ENCODE peak calls at places on chromosomes 1 and 21, in five cellular contexts. Y is neural progenitor cell, H is H1, S is fibroblast of lung, C is neuronal stem cell. I is an unnamed sample.

GRCh38 chr1:77407738-77408375 is 126.0 kb downstream of the AK5 start:
- DNase-seq in Y (no peak), H (no peak), S (no peak), C (no peak), I (no peak)

GRCh38 chr1:220283616-220284015 is 11.4 kb upstream of the RAB3GAP2 start:
- DNase-seq in Y (no peak), H (no peak), S (no peak), C (no peak), I (no peak)

GRCh38 chr21:33966324-33966949 is 50.8 kb upstream of the ATP5PO start:
- DNase-seq in Y (no peak), H (no peak), S (no peak), C (no peak), I (no peak)

GRCh38 chr1:225299624-225300023 is 128.2 kb downstream of the LBR start:
- DNase-seq in Y (no peak), H (no peak), S (no peak), C (no peak), I (no peak)

GRCh38 chr1:166903232-166903631 is 27.2 kb upstream of the TADA1 start:
- DNase-seq in Y (no peak), H (no peak), S (no peak), C (no peak), I (no peak)

GRCh38 chr1:81670286-81670685 is 130.4 kb upstream of the ADGRL2 start:
- DNase-seq in Y (no peak), H (no peak), S (peak), C (no peak), I (no peak)

GRCh38 chr1:246795094-246795671 is 71.0 kb downstream of the SCCPDH start:
- DNase-seq in Y (no peak), H (no peak), S (no peak), C (no peak), I (no peak)

GRCh38 chr1:97693601-97694000 is 227.2 kb downstream of the DPYD start:
- DNase-seq in Y (no peak), H (no peak), S (no peak), C (no peak), I (no peak)

GRCh38 chr1:40796939-40797667 is 13.5 kb downstream of the KCNQ4 start:
- DNase-seq in Y (no peak), H (no peak), S (no peak), C (no peak), I (no peak)

GRCh38 chr1:14648931-14649860 is 50.7 kb downstream of the KAZN start:
- DNase-seq in Y (no peak), H (no peak), S (no peak), C (no peak), I (no peak)

GRCh38 chr1:115412733-115413132 is 74.7 kb upstream of the NGF start:
- DNase-seq in Y (no peak), H (no peak), S (no peak), C (no peak), I (no peak)

GRCh38 chr1:154351363-154352068 is 26.2 kb downstream of the ATP8B2 start:
- DNase-seq in Y (no peak), H (no peak), S (no peak), C (no peak), I (no peak)

GRCh38 chr1:45543599-45544417 is 6.8 kb upstream of the AKR1A1 start:
- DNase-seq in Y (no peak), H (no peak), S (no peak), C (no peak), I (no peak)

GRCh38 chr21:37460196-37460595 is 93.6 kb downstream of the DYRK1A start:
- DNase-seq in Y (peak), H (no peak), S (no peak), C (peak), I (no peak)

GRCh38 chr1:179228783-179229213 is 679 bp downstream of the ABL2 start:
- DNase-seq in Y (peak), H (no peak), S (peak), C (peak), I (no peak)

GRCh38 chr1:88544166-88544565 is 139.9 kb upstream of the PKN2 start:
- DNase-seq in Y (no peak), H (no peak), S (peak), C (no peak), I (no peak)

GRCh38 chr1:17118268-17118667 is 983 bp downstream of the PADI2 start:
- DNase-seq in Y (no peak), H (no peak), S (no peak), C (no peak), I (no peak)

GRCh38 chr1:74197657-74198552 is at the start of the genes FPGT and LRRIQ3:
- DNase-seq in Y (peak), H (peak), S (peak), C (peak), I (peak)

GRCh38 chr21:25963186-25963585 is 207.4 kb downstream of the APP start:
- DNase-seq in Y (no peak), H (no peak), S (peak), C (no peak), I (no peak)

GRCh38 chr21:44736291-44737004 is 25.1 kb upstream of the TSPEAR start:
- DNase-seq in Y (no peak), H (no peak), S (no peak), C (no peak), I (no peak)

GRCh38 chr1:212234431-212235298 is 50.5 kb upstream of the PPP2R5A start:
- DNase-seq in Y (no peak), H (no peak), S (peak), C (no peak), I (no peak)

GRCh38 chr21:33434770-33435360 is 31.7 kb downstream of the IFNGR2 start:
- DNase-seq in Y (no peak), H (no peak), S (peak), C (no peak), I (no peak)

GRCh38 chr21:34790834-34791233 is 122.0 kb downstream of the CLIC6 start:
- DNase-seq in Y (no peak), H (no peak), S (no peak), C (no peak), I (no peak)

GRCh38 chr1:241542199-241542907 is 10.2 kb downstream of the KMO start:
- DNase-seq in Y (no peak), H (no peak), S (no peak), C (no peak), I (no peak)

GRCh38 chr1:37034301-37035013 is at the start of gene GRIK3:
- DNase-seq in Y (peak), H (no peak), S (no peak), C (no peak), I (no peak)

GRCh38 chr1:241918879-241919278 is 38.7 kb upstream of the BECN2 start:
- DNase-seq in Y (peak), H (no peak), S (peak), C (no peak), I (no peak)

GRCh38 chr1:46937270-46937669 is 4.0 kb downstream of the CYP4A11 start:
- DNase-seq in Y (no peak), H (no peak), S (no peak), C (no peak), I (no peak)

GRCh38 chr1:233327938-233328660 is 575 bp downstream of the MAP3K21 start:
- DNase-seq in Y (peak), H (no peak), S (no peak), C (peak), I (no peak)
- H3K9ac ChIP-seq in Y (no peak), H (peak), S (no peak), C (peak), I (peak)

GRCh38 chr1:209879539-209879938 is 51.8 kb downstream of the UTP25 start:
- DNase-seq in Y (no peak), H (no peak), S (no peak), C (no peak), I (no peak)

GRCh38 chr1:209882286-209882685 is 54.5 kb downstream of the UTP25 start:
- DNase-seq in Y (no peak), H (no peak), S (no peak), C (no peak), I (no peak)

GRCh38 chr1:209881271-209882018 is 53.7 kb downstream of the UTP25 start:
- DNase-seq in Y (no peak), H (no peak), S (no peak), C (no peak), I (no peak)

GRCh38 chr1:209877109-209877764 is 49.5 kb downstream of the UTP25 start:
- DNase-seq in Y (no peak), H (no peak), S (no peak), C (no peak), I (no peak)

GRCh38 chr1:209880051-209880450 is 52.3 kb downstream of the UTP25 start:
- DNase-seq in Y (no peak), H (no peak), S (no peak), C (no peak), I (no peak)
- H3K9ac ChIP-seq in Y (no peak), H (no peak), S (no peak), C (no peak), I (no peak)

GRCh38 chr1:30731806-30732276 is 8.5 kb upstream of the MATN1 start:
- DNase-seq in Y (no peak), H (no peak), S (no peak), C (no peak), I (no peak)
- H3K9ac ChIP-seq in Y (no peak), H (no peak), S (no peak), C (no peak), I (no peak)

GRCh38 chr1:27111771-27112573 is 43.0 kb downstream of the SLC9A1 start:
- DNase-seq in Y (no peak), H (no peak), S (peak), C (no peak), I (no peak)
- H3K9ac ChIP-seq in Y (no peak), H (no peak), S (no peak), C (peak), I (no peak)

GRCh38 chr1:21511579-21512522 is 2.6 kb downstream of the ALPL start:
- DNase-seq in Y (no peak), H (no peak), S (peak), C (no peak), I (no peak)
- H3K9ac ChIP-seq in Y (no peak), H (no peak), S (no peak), C (no peak), I (peak)

GRCh38 chr1:94854458-94855306 is 34.5 kb downstream of the SLC44A3 start:
- DNase-seq in Y (peak), H (peak), S (peak), C (peak), I (peak)
- H3K9ac ChIP-seq in Y (no peak), H (no peak), S (peak), C (peak), I (no peak)

GRCh38 chr1:232247669-232248068 is 382.3 kb downstream of the SIPA1L2 start:
- DNase-seq in Y (no peak), H (no peak), S (no peak), C (no peak), I (no peak)

GRCh38 chr1:232249834-232250233 is 380.1 kb downstream of the SIPA1L2 start:
- DNase-seq in Y (no peak), H (no peak), S (no peak), C (no peak), I (no peak)

GRCh38 chr1:232250410-232250809 is 379.5 kb downstream of the SIPA1L2 start:
- DNase-seq in Y (no peak), H (no peak), S (no peak), C (no peak), I (no peak)

GRCh38 chr1:232249335-232249734 is 380.6 kb downstream of the SIPA1L2 start:
- DNase-seq in Y (no peak), H (no peak), S (no peak), C (no peak), I (no peak)

DNA sequence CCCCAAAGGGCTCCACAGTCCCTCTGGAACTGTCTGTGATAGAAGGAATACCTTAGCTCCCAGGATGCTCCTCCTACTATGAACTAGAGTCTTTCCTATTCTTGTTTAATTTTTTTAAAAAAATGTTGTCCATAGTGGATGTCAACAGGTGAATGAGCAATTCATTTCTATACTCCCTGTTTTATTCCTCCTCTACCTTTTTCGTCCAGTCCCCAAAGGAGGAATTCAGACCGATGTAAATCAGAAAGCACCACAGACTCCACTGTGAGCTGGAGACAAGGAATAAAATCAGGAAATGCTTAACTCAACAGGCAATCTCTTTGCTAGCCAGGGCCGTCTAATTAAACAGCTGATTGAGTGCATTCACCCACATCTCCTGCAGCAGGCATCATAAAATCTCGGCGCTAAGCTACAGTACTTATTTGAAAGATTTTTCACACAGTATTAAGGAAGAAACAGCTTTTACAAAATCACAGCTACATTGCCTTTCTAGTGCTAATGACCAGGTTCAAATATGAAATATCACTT is 381.6 kb downstream of the SIPA1L2 start:
- DNase-seq in Y (no peak), H (no peak), S (no peak), C (no peak), I (no peak)
- H3K9ac ChIP-seq in Y (no peak), H (no peak), S (no peak), C (no peak), I (no peak)

DNA sequence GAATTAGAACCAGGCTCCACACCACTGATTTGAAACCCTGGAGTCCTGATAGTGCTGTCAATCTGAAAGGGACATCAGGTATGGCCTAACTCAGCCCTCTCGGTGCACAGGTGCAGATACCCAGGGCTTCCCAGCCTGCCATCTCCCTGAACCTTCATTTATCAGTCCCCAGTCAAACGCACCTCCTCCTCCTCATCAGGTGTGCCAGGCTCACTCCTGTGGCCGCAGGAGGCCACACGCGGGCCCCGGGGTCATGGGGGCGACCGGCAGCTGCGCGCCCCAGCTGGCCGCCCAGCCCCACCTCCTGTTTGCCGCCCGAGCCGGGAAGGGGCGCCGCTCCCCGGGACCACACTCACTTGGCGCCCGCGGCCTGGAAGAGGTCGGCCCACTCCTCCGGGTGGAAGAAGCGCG is 543 bp downstream of the FUCA1 start:
- DNase-seq in Y (no peak), H (no peak), S (no peak), C (no peak), I (no peak)
- H3K9ac ChIP-seq in Y (no peak), H (no peak), S (no peak), C (peak), I (peak)

DNA sequence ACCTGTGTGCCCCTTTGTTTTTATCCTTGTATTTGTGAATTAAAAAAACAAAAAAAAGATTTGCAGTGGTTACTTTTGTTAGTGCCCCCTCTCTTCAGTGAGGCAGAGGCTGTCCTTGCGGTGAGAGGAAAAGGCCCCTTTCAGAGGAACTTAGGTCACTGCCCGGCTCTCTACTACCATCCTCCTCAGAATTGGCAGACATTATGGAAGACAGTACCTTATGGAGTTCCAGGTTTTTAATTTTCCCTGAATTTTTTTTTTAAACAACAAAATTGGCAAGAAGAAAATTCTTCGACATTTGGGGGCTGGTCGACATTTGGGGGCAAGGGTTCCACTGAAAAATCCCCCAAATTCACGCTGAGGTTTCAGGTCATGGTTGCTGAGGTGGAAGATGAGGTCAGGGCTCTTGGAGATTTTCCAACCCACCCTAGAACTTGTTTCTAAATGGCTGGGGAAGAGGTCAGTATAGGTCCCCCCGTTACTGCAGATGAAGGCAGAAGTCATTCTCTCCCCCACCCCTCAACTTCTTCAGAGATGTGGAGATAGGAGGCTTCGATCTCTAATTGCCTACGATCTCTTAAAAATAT is 5.3 kb downstream of the RXFP4 start:
- DNase-seq in Y (no peak), H (no peak), S (no peak), C (no peak), I (no peak)
- H3K9ac ChIP-seq in Y (no peak), H (no peak), S (no peak), C (no peak), I (no peak)

I was measured in SK-N-MC.